ENCODE peak calls at places on chromosome 19, in six cellular contexts. One of them, this sample, is unnamed.

GRCh38 chr19:18468517-18468916 is 30.6 kb upstream of the ISYNA1 start:
- DNase-seq in cardiac muscle cell: no peak
- DNase-seq in psoas muscle: peak; percentile 95
- DNase-seq in fibroblast of lung: no peak
- DNase-seq in SK-N-SH: no peak
- DNase-seq in CD4-positive, alpha-beta T cell: no peak
- DNase-seq in this sample: no peak

GRCh38 chr19:15177269-15178116 is 23.3 kb downstream of the NOTCH3 start:
- DNase-seq in cardiac muscle cell: peak; percentile 92
- DNase-seq in psoas muscle: peak; percentile 90
- DNase-seq in fibroblast of lung: peak; percentile 59
- DNase-seq in SK-N-SH: peak; percentile 95
- DNase-seq in CD4-positive, alpha-beta T cell: peak; percentile 77
- DNase-seq in this sample: no peak

GRCh38 chr19:52138614-52139290 is 986 bp downstream of the ZNF616 start:
- DNase-seq in cardiac muscle cell: peak; percentile 65
- DNase-seq in psoas muscle: no peak
- DNase-seq in fibroblast of lung: peak; percentile 40
- DNase-seq in SK-N-SH: peak; percentile 61
- DNase-seq in CD4-positive, alpha-beta T cell: no peak
- DNase-seq in this sample: peak; percentile 19

GRCh38 chr19:32041681-32042292 is 303.6 kb upstream of the ZNF507 start:
- DNase-seq in cardiac muscle cell: peak; percentile 69
- DNase-seq in psoas muscle: no peak
- DNase-seq in fibroblast of lung: peak; percentile 21
- DNase-seq in SK-N-SH: peak; percentile 72
- DNase-seq in CD4-positive, alpha-beta T cell: no peak
- DNase-seq in this sample: no peak

GRCh38 chr19:13689050-13689449 is 75.3 kb upstream of the MRI1 start:
- DNase-seq in cardiac muscle cell: peak; percentile 20
- DNase-seq in psoas muscle: no peak
- DNase-seq in fibroblast of lung: peak; percentile 25
- DNase-seq in SK-N-SH: peak; percentile 34
- DNase-seq in CD4-positive, alpha-beta T cell: no peak
- DNase-seq in this sample: no peak

GRCh38 chr19:57437931-57438330 is 2.8 kb downstream of the ZNF749 start:
- DNase-seq in cardiac muscle cell: no peak
- DNase-seq in psoas muscle: no peak
- DNase-seq in fibroblast of lung: no peak
- DNase-seq in SK-N-SH: no peak
- DNase-seq in CD4-positive, alpha-beta T cell: no peak
- DNase-seq in this sample: peak; percentile 32

GRCh38 chr19:19488041-19488874 is 27.1 kb downstream of the TSSK6 start:
- DNase-seq in cardiac muscle cell: peak; percentile 42
- DNase-seq in psoas muscle: peak; percentile 59
- DNase-seq in fibroblast of lung: peak; percentile 14
- DNase-seq in SK-N-SH: peak; percentile 67
- DNase-seq in CD4-positive, alpha-beta T cell: no peak
- DNase-seq in this sample: no peak

GRCh38 chr19:52527954-52528326 is 472 bp downstream of the ZNF808 start:
- DNase-seq in cardiac muscle cell: peak; percentile 23
- DNase-seq in psoas muscle: peak; percentile 49
- DNase-seq in fibroblast of lung: peak; percentile 2
- DNase-seq in SK-N-SH: peak; percentile 45
- DNase-seq in CD4-positive, alpha-beta T cell: no peak
- DNase-seq in this sample: no peak

GRCh38 chr19:7211191-7211988 is 82.8 kb downstream of the INSR start:
- DNase-seq in cardiac muscle cell: peak; percentile 55
- DNase-seq in psoas muscle: no peak
- DNase-seq in fibroblast of lung: peak; percentile 76
- DNase-seq in SK-N-SH: no peak
- DNase-seq in CD4-positive, alpha-beta T cell: no peak
- DNase-seq in this sample: no peak

GRCh38 chr19:35292986-35293732 is 1.2 kb downstream of the MAG start:
- DNase-seq in cardiac muscle cell: no peak
- DNase-seq in psoas muscle: no peak
- DNase-seq in fibroblast of lung: no peak
- DNase-seq in SK-N-SH: no peak
- DNase-seq in CD4-positive, alpha-beta T cell: no peak
- DNase-seq in this sample: no peak

GRCh38 chr19:15199219-15199651 is 1.6 kb downstream of the NOTCH3 start:
- DNase-seq in cardiac muscle cell: no peak
- DNase-seq in psoas muscle: no peak
- DNase-seq in fibroblast of lung: no peak
- DNase-seq in SK-N-SH: no peak
- DNase-seq in CD4-positive, alpha-beta T cell: no peak
- DNase-seq in this sample: no peak

GRCh38 chr19:17718467-17718987 is 753 bp upstream of the MAP1S start:
- DNase-seq in cardiac muscle cell: no peak
- DNase-seq in psoas muscle: no peak
- DNase-seq in fibroblast of lung: no peak
- DNase-seq in SK-N-SH: no peak
- DNase-seq in CD4-positive, alpha-beta T cell: no peak
- DNase-seq in this sample: no peak

GRCh38 chr19:39021063-39021462 is 11.3 kb downstream of the FBXO27 start:
- DNase-seq in cardiac muscle cell: no peak
- DNase-seq in psoas muscle: no peak
- DNase-seq in fibroblast of lung: no peak
- DNase-seq in SK-N-SH: no peak
- DNase-seq in CD4-positive, alpha-beta T cell: no peak
- DNase-seq in this sample: no peak

GRCh38 chr19:35563207-35563829 is at the start of gene ATP4A:
- DNase-seq in cardiac muscle cell: no peak
- DNase-seq in psoas muscle: no peak
- DNase-seq in fibroblast of lung: no peak
- DNase-seq in SK-N-SH: no peak
- DNase-seq in CD4-positive, alpha-beta T cell: no peak
- DNase-seq in this sample: no peak

GRCh38 chr19:13260883-13261653 is 110.9 kb downstream of the IER2 start:
- DNase-seq in cardiac muscle cell: no peak
- DNase-seq in psoas muscle: no peak
- DNase-seq in fibroblast of lung: peak; percentile 88
- DNase-seq in SK-N-SH: no peak
- DNase-seq in CD4-positive, alpha-beta T cell: no peak
- DNase-seq in this sample: peak; percentile 92

GRCh38 chr19:20422616-20423205 is 142.9 kb downstream of the ZNF737 start:
- DNase-seq in cardiac muscle cell: no peak
- DNase-seq in psoas muscle: peak; percentile 48
- DNase-seq in fibroblast of lung: no peak
- DNase-seq in SK-N-SH: no peak
- DNase-seq in CD4-positive, alpha-beta T cell: no peak
- DNase-seq in this sample: no peak

GRCh38 chr19:38500450-38500849 is 67.0 kb downstream of the RYR1 start:
- DNase-seq in cardiac muscle cell: no peak
- DNase-seq in psoas muscle: no peak
- DNase-seq in fibroblast of lung: no peak
- DNase-seq in SK-N-SH: no peak
- DNase-seq in CD4-positive, alpha-beta T cell: no peak
- DNase-seq in this sample: no peak

GRCh38 chr19:6372594-6373095 is at the start of gene ALKBH7:
- DNase-seq in cardiac muscle cell: peak; percentile 100
- DNase-seq in psoas muscle: peak; percentile 98
- DNase-seq in fibroblast of lung: peak; percentile 100
- DNase-seq in SK-N-SH: peak; percentile 90
- DNase-seq in CD4-positive, alpha-beta T cell: peak; percentile 92
- DNase-seq in this sample: peak; percentile 98

GRCh38 chr19:31733591-31733990 is 384.4 kb upstream of the TSHZ3 start:
- DNase-seq in cardiac muscle cell: no peak
- DNase-seq in psoas muscle: no peak
- DNase-seq in fibroblast of lung: no peak
- DNase-seq in SK-N-SH: no peak
- DNase-seq in CD4-positive, alpha-beta T cell: no peak
- DNase-seq in this sample: no peak

GRCh38 chr19:7921955-7922840 is 2.1 kb downstream of the SNAPC2 start:
- DNase-seq in cardiac muscle cell: no peak
- DNase-seq in psoas muscle: peak; percentile 55
- DNase-seq in fibroblast of lung: no peak
- DNase-seq in SK-N-SH: no peak
- DNase-seq in CD4-positive, alpha-beta T cell: no peak
- DNase-seq in this sample: no peak

GRCh38 chr19:17654993-17655392 is 33.2 kb downstream of the UNC13A start:
- DNase-seq in cardiac muscle cell: no peak
- DNase-seq in psoas muscle: peak; percentile 17
- DNase-seq in fibroblast of lung: no peak
- DNase-seq in SK-N-SH: peak; percentile 62
- DNase-seq in CD4-positive, alpha-beta T cell: no peak
- DNase-seq in this sample: peak; percentile 16

GRCh38 chr19:28130066-28130511 is 1082.9 kb downstream of the UQCRFS1 start:
- DNase-seq in cardiac muscle cell: peak; percentile 75
- DNase-seq in psoas muscle: no peak
- DNase-seq in fibroblast of lung: no peak
- DNase-seq in SK-N-SH: no peak
- DNase-seq in CD4-positive, alpha-beta T cell: no peak
- DNase-seq in this sample: no peak

GRCh38 chr19:48218964-48219363 is 36.7 kb downstream of the CARD8 start:
- DNase-seq in cardiac muscle cell: no peak
- DNase-seq in psoas muscle: no peak
- DNase-seq in fibroblast of lung: no peak
- DNase-seq in SK-N-SH: no peak
- DNase-seq in CD4-positive, alpha-beta T cell: no peak
- DNase-seq in this sample: no peak

GRCh38 chr19:48213959-48214358 is 41.8 kb downstream of the CARD8 start:
- DNase-seq in cardiac muscle cell: no peak
- DNase-seq in psoas muscle: no peak
- DNase-seq in fibroblast of lung: no peak
- DNase-seq in SK-N-SH: no peak
- DNase-seq in CD4-positive, alpha-beta T cell: no peak
- DNase-seq in this sample: peak; percentile 38

GRCh38 chr19:48221628-48222027 is 34.1 kb downstream of the CARD8 start:
- DNase-seq in cardiac muscle cell: no peak
- DNase-seq in psoas muscle: no peak
- DNase-seq in fibroblast of lung: no peak
- DNase-seq in SK-N-SH: no peak
- DNase-seq in CD4-positive, alpha-beta T cell: no peak
- DNase-seq in this sample: no peak

GRCh38 chr19:48216933-48217332 is 38.8 kb downstream of the CARD8 start:
- DNase-seq in cardiac muscle cell: no peak
- DNase-seq in psoas muscle: no peak
- DNase-seq in fibroblast of lung: no peak
- DNase-seq in SK-N-SH: no peak
- DNase-seq in CD4-positive, alpha-beta T cell: no peak
- DNase-seq in this sample: no peak
- TF ChIP-seq CTCF in cardiac muscle cell: no peak
- TF ChIP-seq CTCF in psoas muscle: no peak
- TF ChIP-seq CTCF in fibroblast of lung: peak; percentile 2
- TF ChIP-seq CTCF in SK-N-SH: no peak
- TF ChIP-seq CTCF in CD4-positive, alpha-beta T cell: no peak
- TF ChIP-seq CTCF in this sample: no peak

DNA sequence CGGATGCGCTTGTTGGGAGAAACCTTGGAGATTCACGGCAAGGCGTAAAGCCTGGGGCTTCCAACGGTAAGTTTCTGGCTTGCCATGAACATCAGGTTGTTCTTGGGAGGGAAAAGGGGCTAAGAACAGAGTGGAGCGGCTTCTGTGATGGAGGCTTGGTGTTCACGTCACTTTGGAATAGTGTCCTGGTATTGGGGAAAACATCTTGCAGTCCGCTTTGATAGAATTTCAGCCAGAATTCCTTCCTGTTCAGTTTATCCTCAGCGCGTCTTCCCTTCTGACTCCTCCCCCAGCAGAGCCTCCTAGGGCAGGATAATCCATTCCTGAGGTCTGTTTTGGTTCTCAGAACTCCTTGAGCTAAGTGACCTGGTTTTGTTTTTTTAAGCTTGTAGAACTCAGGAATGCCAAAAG is 2.0 kb downstream of the KCTD15 start:
- DNase-seq in cardiac muscle cell: peak; percentile 35
- DNase-seq in psoas muscle: no peak
- DNase-seq in fibroblast of lung: peak; percentile 57
- DNase-seq in SK-N-SH: peak; percentile 21
- DNase-seq in CD4-positive, alpha-beta T cell: no peak
- DNase-seq in this sample: peak; percentile 32
- H3K27ac ChIP-seq in cardiac muscle cell: peak overlapping the region; percentile 98
- H3K27ac ChIP-seq in psoas muscle: peak overlapping the region; percentile 53
- H3K27ac ChIP-seq in fibroblast of lung: no peak overlapping the region
- H3K27ac ChIP-seq in SK-N-SH: peak overlapping the region; percentile 82
- H3K27ac ChIP-seq in CD4-positive, alpha-beta T cell: no peak overlapping the region
- H3K27ac ChIP-seq in this sample: no peak overlapping the region

GRCh38 chr19:3225677-3226093 is 1.2 kb downstream of the CELF5 start:
- DNase-seq in cardiac muscle cell: no peak
- DNase-seq in psoas muscle: no peak
- DNase-seq in fibroblast of lung: no peak
- DNase-seq in SK-N-SH: peak; percentile 56
- DNase-seq in CD4-positive, alpha-beta T cell: no peak
- DNase-seq in this sample: no peak

GRCh38 chr19:3220576-3220975 is 3.9 kb upstream of the CELF5 start:
- DNase-seq in cardiac muscle cell: no peak
- DNase-seq in psoas muscle: no peak
- DNase-seq in fibroblast of lung: no peak
- DNase-seq in SK-N-SH: no peak
- DNase-seq in CD4-positive, alpha-beta T cell: no peak
- DNase-seq in this sample: no peak

GRCh38 chr19:3222709-3223108 is 1.8 kb upstream of the CELF5 start:
- DNase-seq in cardiac muscle cell: no peak
- DNase-seq in psoas muscle: no peak
- DNase-seq in fibroblast of lung: no peak
- DNase-seq in SK-N-SH: no peak
- DNase-seq in CD4-positive, alpha-beta T cell: no peak
- DNase-seq in this sample: no peak

GRCh38 chr19:3227054-3227626 is 2.7 kb downstream of the CELF5 start:
- DNase-seq in cardiac muscle cell: no peak
- DNase-seq in psoas muscle: no peak
- DNase-seq in fibroblast of lung: no peak
- DNase-seq in SK-N-SH: no peak
- DNase-seq in CD4-positive, alpha-beta T cell: no peak
- DNase-seq in this sample: no peak

GRCh38 chr19:3224346-3225325 is at the start of gene CELF5:
- DNase-seq in cardiac muscle cell: peak; percentile 81
- DNase-seq in psoas muscle: no peak
- DNase-seq in fibroblast of lung: no peak
- DNase-seq in SK-N-SH: peak; percentile 99
- DNase-seq in CD4-positive, alpha-beta T cell: peak; percentile 47
- DNase-seq in this sample: no peak
- H3K27me3 ChIP-seq in cardiac muscle cell: peaks cover 56% of the 10 kb centered on the region
- H3K27me3 ChIP-seq in psoas muscle: no peaks in the 10 kb centered on the region
- H3K27me3 ChIP-seq in fibroblast of lung: peaks cover 32% of the 10 kb centered on the region
- H3K27me3 ChIP-seq in SK-N-SH: no peaks in the 10 kb centered on the region
- H3K27me3 ChIP-seq in CD4-positive, alpha-beta T cell: peaks cover 35% of the 10 kb centered on the region
- H3K27me3 ChIP-seq in this sample: peaks cover 59% of the 10 kb centered on the region

GRCh38 chr19:11338569-11339253 is 746 bp downstream of the RAB3D start:
- DNase-seq in cardiac muscle cell: no peak
- DNase-seq in psoas muscle: no peak
- DNase-seq in fibroblast of lung: no peak
- DNase-seq in SK-N-SH: peak; percentile 9
- DNase-seq in CD4-positive, alpha-beta T cell: no peak
- DNase-seq in this sample: no peak

GRCh38 chr19:11337080-11337479 is 2.4 kb downstream of the RAB3D start:
- DNase-seq in cardiac muscle cell: no peak
- DNase-seq in psoas muscle: no peak
- DNase-seq in fibroblast of lung: no peak
- DNase-seq in SK-N-SH: peak; percentile 4
- DNase-seq in CD4-positive, alpha-beta T cell: no peak
- DNase-seq in this sample: no peak

GRCh38 chr19:11342429-11342828 is 3.0 kb upstream of the RAB3D start:
- DNase-seq in cardiac muscle cell: no peak
- DNase-seq in psoas muscle: no peak
- DNase-seq in fibroblast of lung: no peak
- DNase-seq in SK-N-SH: no peak
- DNase-seq in CD4-positive, alpha-beta T cell: no peak
- DNase-seq in this sample: no peak

GRCh38 chr19:11338164-11338563 is 1.3 kb downstream of the RAB3D start:
- DNase-seq in cardiac muscle cell: no peak
- DNase-seq in psoas muscle: no peak
- DNase-seq in fibroblast of lung: no peak
- DNase-seq in SK-N-SH: peak; percentile 19
- DNase-seq in CD4-positive, alpha-beta T cell: no peak
- DNase-seq in this sample: no peak

GRCh38 chr19:11339254-11340098 is at the start of gene RAB3D:
- DNase-seq in cardiac muscle cell: peak; percentile 97
- DNase-seq in psoas muscle: peak; percentile 95
- DNase-seq in fibroblast of lung: peak; percentile 73
- DNase-seq in SK-N-SH: peak; percentile 99
- DNase-seq in CD4-positive, alpha-beta T cell: peak; percentile 84
- DNase-seq in this sample: no peak
- TF ChIP-seq CTCF in cardiac muscle cell: no peak
- TF ChIP-seq CTCF in psoas muscle: no peak
- TF ChIP-seq CTCF in fibroblast of lung: no peak
- TF ChIP-seq CTCF in SK-N-SH: no peak
- TF ChIP-seq CTCF in CD4-positive, alpha-beta T cell: no peak
- TF ChIP-seq CTCF in this sample: no peak

This sample was measured in foreskin keratinocyte.